ENCODE peak calls at places on chromosome 14, in seven cellular contexts. L, T, O, B, F, U and K are unnamed samples. For H3K79me2, the result is how much of the 10 kb centered on the place peaks cover.

GRCh38 chr14:76760331-76761197 is 704 bp upstream of the VASH1 start:
- DNase-seq in L (no peak), T (peak), F (no peak), U (peak), B (no peak), O (no peak), K (no peak)

GRCh38 chr14:105508069-105508468 is 17.0 kb downstream of the TEDC1 start:
- DNase-seq in B (no peak), L (no peak), U (no peak), F (no peak), T (no peak), O (no peak), K (no peak)

GRCh38 chr14:59308706-59309105 is 120.2 kb downstream of the DAAM1 start:
- DNase-seq in T (no peak), L (no peak), O (no peak), F (no peak), B (no peak), U (no peak), K (no peak)

GRCh38 chr14:60655898-60656754 is 6.8 kb upstream of the SIX1 start:
- DNase-seq in T (peak), U (peak), O (no peak), B (no peak), F (no peak), L (peak), K (no peak)

GRCh38 chr14:105436891-105437722 is 17.5 kb downstream of the MTA1 start:
- DNase-seq in O (peak), L (no peak), T (no peak), F (no peak), B (no peak), U (no peak), K (no peak)

GRCh38 chr14:75295061-75295461 is 16.4 kb downstream of the FOS start:
- DNase-seq in T (peak), L (peak), U (peak), O (no peak), B (peak), F (peak), K (peak)

GRCh38 chr14:69615471-69616407 is 4.3 kb downstream of the SUSD6 start:
- DNase-seq in F (peak), O (peak), T (no peak), U (no peak), B (peak), L (no peak), K (peak)

GRCh38 chr14:95946867-95947266 is 70.2 kb downstream of the TUNAR start:
- DNase-seq in F (no peak), L (no peak), O (no peak), B (no peak), U (no peak), T (no peak), K (no peak)

GRCh38 chr14:68027276-68027675 is 207.7 kb downstream of the RAD51B start:
- DNase-seq in B (no peak), U (no peak), L (no peak), T (no peak), O (no peak), F (peak), K (no peak)

GRCh38 chr14:37903561-37904191 is 304.0 kb upstream of the SSTR1 start:
- DNase-seq in T (no peak), O (peak), F (peak), L (peak), U (peak), B (peak), K (peak)

GRCh38 chr14:60212503-60213371 is 36.3 kb upstream of the PPM1A start:
- DNase-seq in L (no peak), T (no peak), U (no peak), B (no peak), O (peak), F (no peak), K (no peak)

GRCh38 chr14:96051642-96052540 is 12.7 kb downstream of the C14orf132 start:
- DNase-seq in L (peak), F (no peak), T (peak), B (no peak), O (peak), U (no peak), K (peak)

GRCh38 chr14:85824526-85824925 is 294.6 kb downstream of the FLRT2 start:
- DNase-seq in T (no peak), U (no peak), O (no peak), L (peak), B (no peak), F (no peak), K (no peak)

GRCh38 chr14:78595797-78596196 is 425.6 kb downstream of the NRXN3 start:
- DNase-seq in U (peak), B (peak), F (no peak), L (peak), T (peak), O (no peak), K (no peak)

GRCh38 chr14:62015248-62015647 is 253.0 kb downstream of the SNAPC1 start:
- DNase-seq in L (no peak), T (no peak), F (no peak), B (no peak), U (no peak), O (no peak), K (no peak)

GRCh38 chr14:55798400-55798799 is 218.4 kb downstream of the KTN1 start:
- DNase-seq in U (no peak), F (no peak), B (no peak), T (no peak), O (no peak), L (no peak), K (no peak)

GRCh38 chr14:69010632-69011031 is 31.5 kb upstream of the ACTN1 start:
- DNase-seq in O (no peak), T (no peak), U (no peak), L (no peak), F (no peak), B (no peak), K (peak)

GRCh38 chr14:51597511-51597920 is 54.2 kb upstream of the FRMD6 start:
- DNase-seq in F (peak), B (no peak), O (no peak), U (no peak), T (no peak), L (no peak), K (no peak)

GRCh38 chr14:106039400-106039799 is 513.0 kb downstream of the TMEM121 start:
- DNase-seq in L (no peak), B (no peak), U (peak), O (no peak), F (no peak), T (no peak), K (no peak)

GRCh38 chr14:99260652-99261551 is 11.1 kb downstream of the BCL11B start:
- DNase-seq in T (no peak), L (peak), B (no peak), U (no peak), O (peak), F (no peak), K (no peak)

DNA sequence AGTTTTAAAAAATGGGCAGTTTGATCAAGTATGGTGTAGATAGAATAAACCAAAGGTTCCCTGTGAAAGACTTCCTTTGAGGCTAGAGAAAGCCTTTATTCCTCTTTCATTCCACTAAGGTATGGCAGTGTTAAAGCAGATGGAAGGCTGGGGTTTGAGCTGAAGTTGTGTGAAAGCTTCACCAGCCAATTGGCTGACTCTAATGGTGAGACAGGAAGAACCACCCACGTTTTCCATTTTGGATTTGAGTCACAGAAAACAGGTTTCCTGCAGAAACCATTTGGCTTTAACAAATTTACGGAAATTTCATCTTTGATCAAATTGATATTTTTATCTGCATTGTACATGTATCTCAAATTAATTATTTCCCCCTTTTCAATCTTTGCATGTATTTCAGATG is 455.0 kb downstream of the PCNX1 start:
- DNase-seq in U (no peak), T (no peak), L (no peak), B (no peak), F (no peak), O (no peak), K (no peak)
- H3K4me2 ChIP-seq in U (no peak), T (no peak), L (no peak), B (no peak), F (no peak), O (no peak), K (no peak)

GRCh38 chr14:87059060-87059827 is 933.7 kb downstream of the GALC start:
- DNase-seq in O (no peak), L (no peak), B (no peak), F (peak), U (no peak), T (no peak), K (no peak)
- H3K79me2 ChIP-seq in O (under half), L (under half), B (under half), F (under half), U (under half), T (under half), K (under half)

GRCh38 chr14:34501997-34502396 is 37.5 kb downstream of the EAPP start:
- DNase-seq in T (no peak), F (peak), U (no peak), B (peak), O (no peak), L (no peak), K (no peak)

GRCh38 chr14:34501004-34501580 is 38.4 kb downstream of the EAPP start:
- DNase-seq in F (peak), L (no peak), B (no peak), U (no peak), T (no peak), O (no peak), K (no peak)

GRCh38 chr14:34496679-34497513 is 34.9 kb upstream of the SPTSSA start:
- DNase-seq in U (peak), L (peak), T (peak), F (peak), B (peak), O (no peak), K (peak)

GRCh38 chr14:34498684-34499412 is 36.8 kb upstream of the SPTSSA start:
- DNase-seq in L (peak), F (peak), U (peak), B (peak), T (peak), O (peak), K (peak)

DNA sequence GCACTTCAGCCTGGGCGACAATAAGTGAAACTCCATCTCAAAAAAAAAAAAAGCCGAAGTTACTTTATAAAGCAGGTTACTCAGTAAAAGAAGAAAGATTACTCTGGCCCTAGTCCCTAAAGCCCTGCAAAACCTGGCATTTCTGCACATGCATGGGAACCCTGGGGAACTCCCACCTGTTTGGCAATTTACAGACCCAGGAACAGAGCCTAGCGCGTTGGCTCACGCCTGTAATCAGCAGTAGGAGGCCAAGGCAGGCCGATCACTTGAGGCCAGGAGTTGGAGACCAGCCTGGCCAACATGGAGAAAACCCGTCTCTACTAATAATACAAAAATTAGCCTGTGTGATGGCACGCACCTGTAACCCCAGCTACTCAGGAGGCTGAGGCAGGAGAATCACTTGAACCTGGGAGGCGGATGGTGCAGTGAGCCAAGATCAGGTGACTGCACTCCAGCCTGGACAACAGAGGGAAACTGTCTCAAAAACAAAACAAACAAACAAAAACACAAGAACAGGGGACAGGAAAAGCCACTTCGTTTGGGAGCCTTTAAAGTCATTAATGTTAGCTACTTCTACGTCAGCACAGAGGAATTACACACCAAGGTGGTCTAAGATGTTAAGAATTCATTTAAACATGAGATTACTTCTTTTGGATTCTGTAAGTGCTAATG is 34.1 kb upstream of the SPTSSA start:
- DNase-seq in B (no peak), L (no peak), F (peak), T (no peak), O (no peak), U (no peak), K (no peak)
- H3K4me2 ChIP-seq in B (no peak), L (no peak), F (peak), T (no peak), O (no peak), U (no peak), K (peak)

GRCh38 chr14:30990766-30991165 is 34.7 kb upstream of the AP4S1 start:
- DNase-seq in O (no peak), F (no peak), L (no peak), U (no peak), B (no peak), T (no peak), K (no peak)
- H3K79me2 ChIP-seq in O (half or more), F (half or more), L (half or more), U (half or more), B (half or more), T (under half), K (half or more)

GRCh38 chr14:104121142-104121541 is 17.2 kb upstream of the KIF26A start:
- DNase-seq in B (no peak), T (no peak), F (no peak), O (no peak), U (no peak), L (no peak), K (no peak)
- H3K4me2 ChIP-seq in B (no peak), T (no peak), F (no peak), O (no peak), U (no peak), L (no peak), K (no peak)

DNA sequence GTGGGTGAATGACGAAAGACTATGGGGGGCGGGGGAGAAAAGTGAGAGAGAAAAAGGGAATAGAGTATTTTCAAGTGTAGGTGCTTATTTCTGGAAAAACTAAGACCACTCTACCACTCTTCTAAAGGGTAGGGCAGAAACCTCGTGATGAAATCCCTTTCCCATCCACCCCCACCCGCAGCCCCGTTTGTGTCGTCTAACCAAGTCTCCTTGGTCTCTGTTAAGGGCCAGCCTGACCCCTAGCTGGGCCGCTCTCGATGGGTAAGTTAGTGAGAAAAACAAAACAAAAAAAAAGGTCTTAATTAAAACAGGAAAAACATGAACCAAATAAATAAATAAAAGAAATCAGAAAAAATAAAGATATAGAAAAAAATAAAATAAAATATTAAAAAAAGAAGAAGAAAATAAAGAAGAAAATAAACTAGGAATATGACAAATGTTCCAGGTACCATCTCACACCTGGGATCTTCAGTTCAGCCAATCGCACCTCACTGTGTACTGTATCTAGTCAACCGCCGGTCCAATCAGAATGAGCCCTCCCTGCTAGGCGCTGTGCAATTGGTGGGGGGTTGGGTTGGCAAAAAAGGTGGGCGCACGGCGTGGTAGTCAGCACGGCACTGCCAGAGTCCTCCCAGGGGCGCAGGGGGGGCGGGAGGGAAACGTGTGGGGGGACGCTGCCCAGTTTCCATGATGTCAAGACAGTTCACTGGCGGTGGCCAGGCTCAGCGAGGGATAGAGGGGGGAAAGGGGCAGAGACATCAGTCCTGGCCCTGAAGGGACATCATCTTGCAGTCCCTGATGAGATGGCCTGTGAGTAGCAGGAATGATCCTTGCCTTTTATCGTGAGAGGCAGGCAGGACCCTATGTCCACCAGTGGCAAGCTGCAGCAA is 9.8 kb upstream of the CDH24 start:
- DNase-seq in T (no peak), L (no peak), B (no peak), F (no peak), U (no peak), O (no peak), K (no peak)
- H3K79me2 ChIP-seq in T (under half), L (half or more), B (half or more), F (half or more), U (half or more), O (under half), K (half or more)